ENCODE peak calls at places on chromosomes 2 and 18, in six cellular contexts. One of them, this sample, is unnamed.

GRCh38 chr2:101745711-101746694 is 48.5 kb downstream of the MAP4K4 start:
- DNase-seq in stimulated activated CD8-positive, alpha-beta memory T cell treated with anti-CD3 and anti-CD28 coated beads, Interleukin-2, amount 100 ng/mL, for 1 hour: no peak
- DNase-seq in dermis microvascular lymphatic vessel endothelial cell: peak
- DNase-seq in cortex of kidney: no peak
- DNase-seq in lower leg skin: no peak
- DNase-seq in hepatocyte: no peak
- DNase-seq in this sample: peak

GRCh38 chr2:3725002-3725401 is 21.6 kb downstream of the DCDC2C start:
- DNase-seq in dermis microvascular lymphatic vessel endothelial cell: no peak
- DNase-seq in lower leg skin: no peak
- DNase-seq in hepatocyte: no peak
- DNase-seq in cortex of kidney: no peak
- DNase-seq in stimulated activated CD8-positive, alpha-beta memory T cell treated with anti-CD3 and anti-CD28 coated beads, Interleukin-2, amount 100 ng/mL, for 1 hour: no peak
- DNase-seq in this sample: no peak

GRCh38 chr2:48135797-48136196 is 229.5 kb upstream of the FBXO11 start:
- DNase-seq in stimulated activated CD8-positive, alpha-beta memory T cell treated with anti-CD3 and anti-CD28 coated beads, Interleukin-2, amount 100 ng/mL, for 1 hour: no peak
- DNase-seq in hepatocyte: no peak
- DNase-seq in lower leg skin: no peak
- DNase-seq in dermis microvascular lymphatic vessel endothelial cell: no peak
- DNase-seq in cortex of kidney: no peak
- DNase-seq in this sample: no peak

GRCh38 chr2:70371753-70372152 is 69.9 kb upstream of the FAM136A start:
- DNase-seq in dermis microvascular lymphatic vessel endothelial cell: peak
- DNase-seq in hepatocyte: no peak
- DNase-seq in cortex of kidney: no peak
- DNase-seq in lower leg skin: no peak
- DNase-seq in stimulated activated CD8-positive, alpha-beta memory T cell treated with anti-CD3 and anti-CD28 coated beads, Interleukin-2, amount 100 ng/mL, for 1 hour: no peak
- DNase-seq in this sample: peak

GRCh38 chr2:241904011-241904718 is 34.6 kb downstream of the RTP5 start:
- DNase-seq in cortex of kidney: no peak
- DNase-seq in stimulated activated CD8-positive, alpha-beta memory T cell treated with anti-CD3 and anti-CD28 coated beads, Interleukin-2, amount 100 ng/mL, for 1 hour: no peak
- DNase-seq in lower leg skin: no peak
- DNase-seq in dermis microvascular lymphatic vessel endothelial cell: no peak
- DNase-seq in hepatocyte: no peak
- DNase-seq in this sample: no peak

GRCh38 chr2:1886405-1886992 is 142.2 kb upstream of the PXDN start:
- DNase-seq in hepatocyte: peak
- DNase-seq in lower leg skin: peak
- DNase-seq in dermis microvascular lymphatic vessel endothelial cell: peak
- DNase-seq in stimulated activated CD8-positive, alpha-beta memory T cell treated with anti-CD3 and anti-CD28 coated beads, Interleukin-2, amount 100 ng/mL, for 1 hour: no peak
- DNase-seq in cortex of kidney: no peak
- DNase-seq in this sample: peak

GRCh38 chr18:67072789-67073188 is 443.7 kb downstream of the DSEL start:
- DNase-seq in stimulated activated CD8-positive, alpha-beta memory T cell treated with anti-CD3 and anti-CD28 coated beads, Interleukin-2, amount 100 ng/mL, for 1 hour: no peak
- DNase-seq in cortex of kidney: no peak
- DNase-seq in dermis microvascular lymphatic vessel endothelial cell: no peak
- DNase-seq in hepatocyte: peak
- DNase-seq in lower leg skin: no peak
- DNase-seq in this sample: no peak

GRCh38 chr2:45418532-45418931 is 192.5 kb downstream of the SRBD1 start:
- DNase-seq in hepatocyte: no peak
- DNase-seq in dermis microvascular lymphatic vessel endothelial cell: no peak
- DNase-seq in cortex of kidney: no peak
- DNase-seq in stimulated activated CD8-positive, alpha-beta memory T cell treated with anti-CD3 and anti-CD28 coated beads, Interleukin-2, amount 100 ng/mL, for 1 hour: no peak
- DNase-seq in lower leg skin: no peak
- DNase-seq in this sample: no peak

GRCh38 chr18:71442830-71443229 is 1101.3 kb downstream of the CBLN2 start:
- DNase-seq in hepatocyte: no peak
- DNase-seq in cortex of kidney: no peak
- DNase-seq in stimulated activated CD8-positive, alpha-beta memory T cell treated with anti-CD3 and anti-CD28 coated beads, Interleukin-2, amount 100 ng/mL, for 1 hour: no peak
- DNase-seq in lower leg skin: no peak
- DNase-seq in dermis microvascular lymphatic vessel endothelial cell: no peak
- DNase-seq in this sample: no peak

GRCh38 chr2:12502759-12503158 is 214.0 kb upstream of the TRIB2 start:
- DNase-seq in stimulated activated CD8-positive, alpha-beta memory T cell treated with anti-CD3 and anti-CD28 coated beads, Interleukin-2, amount 100 ng/mL, for 1 hour: no peak
- DNase-seq in hepatocyte: no peak
- DNase-seq in lower leg skin: no peak
- DNase-seq in cortex of kidney: no peak
- DNase-seq in dermis microvascular lymphatic vessel endothelial cell: no peak
- DNase-seq in this sample: peak

GRCh38 chr2:31327505-31327904 is 87.0 kb downstream of the XDH start:
- DNase-seq in hepatocyte: no peak
- DNase-seq in stimulated activated CD8-positive, alpha-beta memory T cell treated with anti-CD3 and anti-CD28 coated beads, Interleukin-2, amount 100 ng/mL, for 1 hour: no peak
- DNase-seq in lower leg skin: no peak
- DNase-seq in cortex of kidney: no peak
- DNase-seq in dermis microvascular lymphatic vessel endothelial cell: no peak
- DNase-seq in this sample: no peak

GRCh38 chr18:59233017-59233410 is 13.1 kb downstream of the GRP start:
- DNase-seq in hepatocyte: no peak
- DNase-seq in dermis microvascular lymphatic vessel endothelial cell: no peak
- DNase-seq in stimulated activated CD8-positive, alpha-beta memory T cell treated with anti-CD3 and anti-CD28 coated beads, Interleukin-2, amount 100 ng/mL, for 1 hour: no peak
- DNase-seq in lower leg skin: no peak
- DNase-seq in cortex of kidney: no peak
- DNase-seq in this sample: no peak

GRCh38 chr2:205975082-205975949 is 110.7 kb downstream of the INO80D start:
- DNase-seq in hepatocyte: peak
- DNase-seq in dermis microvascular lymphatic vessel endothelial cell: no peak
- DNase-seq in stimulated activated CD8-positive, alpha-beta memory T cell treated with anti-CD3 and anti-CD28 coated beads, Interleukin-2, amount 100 ng/mL, for 1 hour: no peak
- DNase-seq in cortex of kidney: no peak
- DNase-seq in lower leg skin: no peak
- DNase-seq in this sample: peak

GRCh38 chr2:20071397-20072383 is 20.3 kb upstream of the LAPTM4A start:
- DNase-seq in lower leg skin: peak
- DNase-seq in stimulated activated CD8-positive, alpha-beta memory T cell treated with anti-CD3 and anti-CD28 coated beads, Interleukin-2, amount 100 ng/mL, for 1 hour: no peak
- DNase-seq in hepatocyte: peak
- DNase-seq in cortex of kidney: no peak
- DNase-seq in dermis microvascular lymphatic vessel endothelial cell: no peak
- DNase-seq in this sample: peak

GRCh38 chr2:58896600-58896999 is 655.5 kb upstream of the FANCL start:
- DNase-seq in cortex of kidney: no peak
- DNase-seq in stimulated activated CD8-positive, alpha-beta memory T cell treated with anti-CD3 and anti-CD28 coated beads, Interleukin-2, amount 100 ng/mL, for 1 hour: no peak
- DNase-seq in lower leg skin: no peak
- DNase-seq in hepatocyte: no peak
- DNase-seq in dermis microvascular lymphatic vessel endothelial cell: no peak
- DNase-seq in this sample: peak

GRCh38 chr2:72293620-72294019 is 146.0 kb upstream of the CYP26B1 start:
- DNase-seq in stimulated activated CD8-positive, alpha-beta memory T cell treated with anti-CD3 and anti-CD28 coated beads, Interleukin-2, amount 100 ng/mL, for 1 hour: no peak
- DNase-seq in cortex of kidney: no peak
- DNase-seq in hepatocyte: no peak
- DNase-seq in dermis microvascular lymphatic vessel endothelial cell: no peak
- DNase-seq in lower leg skin: no peak
- DNase-seq in this sample: peak

GRCh38 chr2:236675051-236675450 is 105.4 kb downstream of the ACKR3 start:
- DNase-seq in lower leg skin: no peak
- DNase-seq in dermis microvascular lymphatic vessel endothelial cell: no peak
- DNase-seq in hepatocyte: no peak
- DNase-seq in cortex of kidney: no peak
- DNase-seq in stimulated activated CD8-positive, alpha-beta memory T cell treated with anti-CD3 and anti-CD28 coated beads, Interleukin-2, amount 100 ng/mL, for 1 hour: no peak
- DNase-seq in this sample: no peak

GRCh38 chr2:14909795-14910194 is 277.3 kb downstream of the LRATD1 start:
- DNase-seq in dermis microvascular lymphatic vessel endothelial cell: no peak
- DNase-seq in stimulated activated CD8-positive, alpha-beta memory T cell treated with anti-CD3 and anti-CD28 coated beads, Interleukin-2, amount 100 ng/mL, for 1 hour: no peak
- DNase-seq in lower leg skin: no peak
- DNase-seq in hepatocyte: no peak
- DNase-seq in cortex of kidney: no peak
- DNase-seq in this sample: no peak

GRCh38 chr2:70043252-70043875 is 43.9 kb upstream of the PCBP1 start:
- DNase-seq in dermis microvascular lymphatic vessel endothelial cell: no peak
- DNase-seq in hepatocyte: no peak
- DNase-seq in stimulated activated CD8-positive, alpha-beta memory T cell treated with anti-CD3 and anti-CD28 coated beads, Interleukin-2, amount 100 ng/mL, for 1 hour: no peak
- DNase-seq in cortex of kidney: no peak
- DNase-seq in lower leg skin: no peak
- DNase-seq in this sample: no peak

GRCh38 chr2:134392689-134393476 is 139.0 kb downstream of the MGAT5 start:
- DNase-seq in stimulated activated CD8-positive, alpha-beta memory T cell treated with anti-CD3 and anti-CD28 coated beads, Interleukin-2, amount 100 ng/mL, for 1 hour: no peak
- DNase-seq in cortex of kidney: no peak
- DNase-seq in lower leg skin: no peak
- DNase-seq in hepatocyte: no peak
- DNase-seq in dermis microvascular lymphatic vessel endothelial cell: no peak
- DNase-seq in this sample: no peak

This sample was measured in LHCN-M2.